ENCODE peak calls at places on chromosomes 12 and 14, in eight cellular contexts. T is NCI-H1105 treated with DMSO at 0.1 percent for 48 hours; K is AG04450; A is stimulated activated CD4-positive, alpha-beta T cell treated with anti-CD3 and anti-CD28 coated beads, Interleukin-4, amount 100 ng/mL, for 24 hours; L is cardiac fibroblast; O is endothelial cell; R is T-helper 17 cell; U is left ventricle myocardium superior. B is an unnamed sample.

GRCh38 chr12:47773062-47773857 is at the start of gene SLC48A1:
- DNase-seq in T (peak; percentile 73), K (no peak), A (peak; percentile 62), L (peak; percentile 64), O (peak; percentile 85), R (peak; percentile 71), U (peak; percentile 90), B (no peak)

GRCh38 chr12:62766516-62766915 is 168.4 kb downstream of the PPM1H start:
- DNase-seq in T (no peak), K (no peak), A (no peak), L (no peak), O (no peak), R (no peak), U (no peak), B (no peak)

GRCh38 chr14:81509838-81510452 is 23.7 kb downstream of the SEL1L start:
- DNase-seq in T (no peak), K (no peak), A (no peak), L (no peak), O (no peak), R (no peak), U (no peak), B (no peak)

GRCh38 chr12:113537751-113538087 is 66.0 kb upstream of the LHX5 start:
- DNase-seq in T (no peak), K (no peak), A (no peak), L (no peak), O (no peak), R (no peak), U (no peak), B (no peak)

GRCh38 chr14:100651999-100652508 is 64.8 kb upstream of the BEGAIN start:
- DNase-seq in T (no peak), K (peak; percentile 13), A (no peak), L (no peak), O (no peak), R (no peak), U (no peak), B (no peak)

GRCh38 chr12:40829738-40830144 is 137.5 kb downstream of the CNTN1 start:
- DNase-seq in T (no peak), K (no peak), A (no peak), L (no peak), O (no peak), R (no peak), U (no peak), B (no peak)

GRCh38 chr12:105294886-105295479 is 35.5 kb upstream of the C12orf75 start:
- DNase-seq in T (no peak), K (no peak), A (no peak), L (no peak), O (no peak), R (no peak), U (no peak), B (no peak)

GRCh38 chr14:105313381-105314286 is 914 bp upstream of the PACS2 start:
- DNase-seq in T (no peak), K (no peak), A (no peak), L (no peak), O (peak; percentile 40), R (no peak), U (peak; percentile 68), B (no peak)

B was measured in AG09309.